ENCODE peak calls at places on chromosome 3, in six cellular contexts. W, D, C, X, O and N are unnamed samples.

GRCh38 chr3:177294221-177294620 is 96.9 kb upstream of the TBL1XR1 start:
- DNase-seq in W (no peak), D (no peak), C (peak; percentile 77), X (no peak), O (no peak), N (no peak)

GRCh38 chr3:38653685-38654537 is 4.4 kb upstream of the SCN5A start:
- DNase-seq in W (no peak), D (no peak), C (peak; percentile 34), X (no peak), O (no peak), N (no peak)

GRCh38 chr3:32414527-32415202 is 23.0 kb downstream of the CMTM7 start:
- DNase-seq in W (no peak), D (peak; percentile 67), C (no peak), X (peak; percentile 54), O (no peak), N (no peak)

GRCh38 chr3:182118081-182118480 is 406.4 kb downstream of the SOX2 start:
- DNase-seq in W (no peak), D (no peak), C (no peak), X (peak; percentile 45), O (no peak), N (no peak)

GRCh38 chr3:138180375-138181029 is 5.8 kb upstream of the DBR1 start:
- DNase-seq in W (peak; percentile 41), D (peak; percentile 60), C (no peak), X (peak; percentile 43), O (peak; percentile 29), N (no peak)

GRCh38 chr3:138297059-138297607 is 32.5 kb downstream of the NME9 start:
- DNase-seq in W (no peak), D (peak; percentile 35), C (no peak), X (no peak), O (no peak), N (no peak)

GRCh38 chr3:4722103-4722502 is 229.0 kb downstream of the ITPR1 start:
- DNase-seq in W (peak; percentile 68), D (peak; percentile 36), C (no peak), X (peak; percentile 83), O (peak; percentile 73), N (no peak)

GRCh38 chr3:61146010-61146569 is 105.2 kb downstream of the FHIT start:
- DNase-seq in W (no peak), D (no peak), C (no peak), X (no peak), O (no peak), N (no peak)

GRCh38 chr3:183285828-183286457 is 32.9 kb downstream of the B3GNT5 start:
- DNase-seq in W (peak; percentile 92), D (peak; percentile 98), C (peak; percentile 93), X (peak; percentile 99), O (peak; percentile 77), N (no peak)

GRCh38 chr3:57958642-57959406 is 49.4 kb upstream of the FLNB start:
- DNase-seq in W (no peak), D (no peak), C (no peak), X (peak; percentile 64), O (no peak), N (no peak)

GRCh38 chr3:47512416-47513124 is 942 bp downstream of the ELP6 start:
- DNase-seq in W (no peak), D (peak; percentile 34), C (peak; percentile 66), X (peak; percentile 35), O (peak; percentile 33), N (no peak)

GRCh38 chr3:196654691-196655090 is 15.2 kb downstream of the NRROS start:
- DNase-seq in W (no peak), D (no peak), C (no peak), X (peak; percentile 77), O (no peak), N (no peak)

GRCh38 chr3:49359623-49360022 is 1.5 kb upstream of the GPX1 start:
- DNase-seq in W (no peak), D (no peak), C (no peak), X (peak; percentile 35), O (no peak), N (no peak)

GRCh38 chr3:163971861-163972260 is 1106.4 kb downstream of the SI start:
- DNase-seq in W (no peak), D (no peak), C (no peak), X (no peak), O (no peak), N (no peak)

GRCh38 chr3:64687781-64688515 is at the start of gene ADAMTS9:
- DNase-seq in W (no peak), D (no peak), C (peak; percentile 91), X (peak; percentile 79), O (peak; percentile 54), N (peak; percentile 64)

GRCh38 chr3:164851204-164851603 is 227.1 kb downstream of the SI start:
- DNase-seq in W (no peak), D (no peak), C (no peak), X (no peak), O (no peak), N (no peak)

GRCh38 chr3:4573153-4573552 is 80.0 kb downstream of the ITPR1 start:
- DNase-seq in W (no peak), D (no peak), C (no peak), X (no peak), O (no peak), N (no peak)

GRCh38 chr3:3753416-3753815 is 45.8 kb upstream of the LRRN1 start:
- DNase-seq in W (no peak), D (no peak), C (no peak), X (no peak), O (no peak), N (no peak)

GRCh38 chr3:94862703-94863102 is 799.8 kb downstream of the NSUN3 start:
- DNase-seq in W (no peak), D (peak; percentile 1), C (no peak), X (peak; percentile 28), O (no peak), N (no peak)

GRCh38 chr3:170726976-170727661 is 141.2 kb upstream of the SLC7A14 start:
- DNase-seq in W (no peak), D (no peak), C (no peak), X (peak; percentile 89), O (no peak), N (no peak)

GRCh38 chr3:41836360-41837134 is 125.4 kb downstream of the ULK4 start:
- DNase-seq in W (no peak), D (no peak), C (no peak), X (no peak), O (no peak), N (no peak)

GRCh38 chr3:185082149-185082548 is 70.7 kb downstream of the C3orf70 start:
- DNase-seq in W (no peak), D (no peak), C (no peak), X (no peak), O (no peak), N (no peak)

GRCh38 chr3:18951333-18951732 is 197.0 kb upstream of the KCNH8 start:
- DNase-seq in W (no peak), D (no peak), C (no peak), X (no peak), O (no peak), N (no peak)

GRCh38 chr3:18946524-18946923 is 201.8 kb upstream of the KCNH8 start:
- DNase-seq in W (no peak), D (no peak), C (no peak), X (no peak), O (no peak), N (no peak)
- TF ChIP-seq CTCF in W (no peak), D (no peak), C (no peak), X (no peak), O (no peak), N (no peak)

DNA sequence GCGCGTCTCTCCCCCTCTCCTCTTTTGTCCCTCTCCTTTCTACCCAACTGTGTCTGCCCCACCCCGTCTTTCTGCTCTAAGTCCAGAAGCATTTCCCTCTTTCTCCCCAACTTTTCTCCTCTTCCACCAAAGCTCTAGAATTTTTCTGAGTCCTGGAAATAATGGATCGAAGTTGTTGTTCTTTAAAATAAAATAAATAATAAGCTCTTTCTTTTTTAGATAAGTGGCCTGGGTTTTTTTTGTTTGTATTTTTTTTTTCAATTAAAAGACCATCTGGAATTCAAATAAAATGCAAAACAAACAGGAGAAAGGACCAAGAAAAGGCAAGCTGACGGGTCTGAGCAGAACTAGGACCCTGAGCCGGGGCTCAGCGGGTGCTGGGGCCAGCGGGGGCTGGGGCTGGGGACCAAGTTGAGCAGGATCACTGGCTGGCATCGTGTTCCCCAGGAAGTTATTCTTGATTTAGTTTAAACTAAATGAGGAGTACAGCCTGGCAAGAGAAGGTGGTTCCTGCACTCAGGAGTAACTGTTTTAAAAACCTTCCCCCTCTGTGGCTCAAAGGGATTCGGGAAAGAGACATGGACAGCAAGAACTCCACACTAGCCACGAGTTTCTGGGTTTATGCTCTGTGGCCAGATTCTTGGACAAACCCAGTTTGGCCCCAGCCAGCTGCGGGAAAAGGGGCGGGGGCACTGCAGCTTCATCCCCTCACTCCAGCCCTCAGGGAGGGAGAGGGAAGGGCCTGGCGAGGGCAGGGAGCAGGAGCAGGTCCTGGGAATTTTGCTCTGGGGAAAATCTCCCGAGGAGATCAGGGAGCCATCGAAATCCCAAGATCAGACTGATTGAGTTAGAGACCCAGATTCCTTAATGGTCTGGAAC is 8.4 kb downstream of the GATA2 start:
- DNase-seq in W (no peak), D (no peak), C (no peak), X (peak; percentile 49), O (no peak), N (no peak)
- TF ChIP-seq CTCF in W (no peak), D (no peak), C (no peak), X (no peak), O (no peak), N (no peak)

GRCh38 chr3:124032881-124033359 is 41.0 kb upstream of the ROPN1 start:
- DNase-seq in W (peak; percentile 28), D (peak; percentile 70), C (peak; percentile 91), X (peak; percentile 66), O (peak; percentile 86), N (peak; percentile 89)
- TF ChIP-seq CTCF in W (no peak), D (peak; percentile 86), C (peak; percentile 30), X (peak; percentile 63), O (peak; percentile 80), N (peak; percentile 70)

GRCh38 chr3:108500728-108501127 is 9.7 kb downstream of the MYH15 start:
- DNase-seq in W (no peak), D (no peak), C (no peak), X (no peak), O (no peak), N (no peak)
- TF ChIP-seq CTCF in W (no peak), D (no peak), C (no peak), X (no peak), O (no peak), N (no peak)

DNA sequence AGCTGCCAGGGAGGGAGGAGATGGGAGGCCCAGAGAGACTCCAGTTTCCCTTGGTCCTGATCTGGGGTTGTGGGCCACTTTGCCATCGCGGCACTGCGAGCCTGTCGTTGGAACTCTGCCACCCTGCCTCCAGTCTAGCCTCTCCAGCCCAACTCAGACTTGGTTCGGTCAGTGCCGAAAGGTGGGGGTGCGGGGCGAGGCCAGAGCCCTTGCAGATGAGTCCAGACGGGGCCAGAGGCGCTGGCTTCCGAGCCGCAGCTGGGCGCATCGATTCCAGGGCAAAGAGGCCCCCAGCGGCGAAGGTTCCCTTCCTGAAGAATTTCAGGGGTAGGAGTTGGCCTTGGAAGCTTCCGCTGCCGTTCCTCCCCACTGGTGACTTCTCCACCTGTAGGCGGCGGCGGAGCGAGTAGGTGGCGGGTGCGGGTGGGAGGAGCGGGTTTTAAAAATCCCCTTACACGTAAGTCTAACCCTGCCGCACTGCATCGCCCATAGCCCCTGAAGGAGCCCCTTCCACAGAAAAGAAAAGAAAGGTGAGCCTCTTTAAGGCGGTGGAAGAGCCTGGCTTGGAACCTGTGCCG is 5.1 kb downstream of the WNT5A start:
- DNase-seq in W (no peak), D (no peak), C (no peak), X (peak; percentile 57), O (peak; percentile 27), N (no peak)
- TF ChIP-seq CTCF in W (no peak), D (no peak), C (no peak), X (no peak), O (no peak), N (peak; percentile 28)